ENCODE peak calls at places on chromosomes 16 and 17, in nine cellular contexts. L, S, N, W, U, H, D, P and M are unnamed samples.

GRCh38 chr17:9937164-9937835 is 32.2 kb upstream of the RCVRN start:
- DNase-seq in N (no peak), P (no peak), U (no peak), S (no peak), L (peak; percentile 88), D (no peak), W (peak; percentile 83), H (no peak), M (no peak)

GRCh38 chr17:65079489-65079900 is 23.0 kb upstream of the GNA13 start:
- DNase-seq in P (no peak), D (no peak), U (no peak), N (no peak), H (no peak), L (no peak), W (no peak), S (no peak), M (no peak)

GRCh38 chr16:54817432-54817831 is 113.2 kb upstream of the IRX5 start:
- DNase-seq in N (no peak), U (no peak), P (no peak), W (no peak), L (no peak), H (no peak), D (no peak), S (no peak), M (peak; percentile 12)

GRCh38 chr17:8386841-8387240 is 3.8 kb upstream of the RPL26 start:
- DNase-seq in H (no peak), P (no peak), L (no peak), S (no peak), W (no peak), N (no peak), U (no peak), D (no peak), M (no peak)

GRCh38 chr16:64211306-64211705 is 910.6 kb downstream of the CDH11 start:
- DNase-seq in L (no peak), H (no peak), W (no peak), U (no peak), N (no peak), S (no peak), P (no peak), D (no peak), M (no peak)

GRCh38 chr17:38550661-38551060 is 55.1 kb downstream of the SRCIN1 start:
- DNase-seq in H (no peak), P (no peak), W (peak; percentile 33), U (no peak), S (no peak), D (peak; percentile 44), L (peak; percentile 60), N (no peak), M (peak; percentile 47)

GRCh38 chr16:70746040-70746707 is 54.8 kb downstream of the VAC14 start:
- DNase-seq in U (no peak), D (no peak), H (no peak), W (peak; percentile 85), N (no peak), L (peak; percentile 65), P (no peak), S (no peak), M (peak; percentile 70)

GRCh38 chr16:1763521-1764511 is 7.5 kb downstream of the NME3 start:
- DNase-seq in D (no peak), U (no peak), S (no peak), N (no peak), W (peak; percentile 25), P (no peak), L (no peak), H (no peak), M (no peak)

GRCh38 chr16:87921236-87921773 is 15.0 kb downstream of the CA5A start:
- DNase-seq in L (no peak), P (no peak), D (no peak), H (no peak), U (no peak), W (no peak), N (no peak), S (no peak), M (no peak)

GRCh38 chr16:1773703-1774455 is 945 bp upstream of the MRPS34 start:
- DNase-seq in L (peak; percentile 54), N (no peak), P (no peak), W (peak; percentile 66), U (no peak), S (no peak), H (no peak), D (peak; percentile 73), M (no peak)

GRCh38 chr17:82458885-82459424 is 414 bp downstream of the NARF start:
- DNase-seq in H (no peak), N (no peak), S (no peak), W (no peak), P (no peak), L (peak; percentile 59), D (peak; percentile 22), U (peak; percentile 14), M (no peak)

GRCh38 chr17:72287586-72287985 is 166.8 kb downstream of the SOX9 start:
- DNase-seq in N (no peak), S (no peak), H (no peak), W (no peak), U (no peak), P (no peak), D (no peak), L (no peak), M (no peak)